ENCODE peak calls at places on chromosome 18, in six cellular contexts. M is T-helper 1 cell, D is mammary epithelial cell, S is EH, A is LoVo, H is NCI-H82. J is an unnamed sample.

GRCh38 chr18:76822510-76823165 is at the start of gene ZNF236:
- DNase-seq in M (peak), D (peak), S (peak), A (peak), H (peak), J (no peak)

GRCh38 chr18:33802955-33803354 is 224.9 kb downstream of the ASXL3 start:
- DNase-seq in M (no peak), D (no peak), S (no peak), A (no peak), H (peak), J (no peak)

GRCh38 chr18:68840554-68841263 is 42.8 kb downstream of the CCDC102B start:
- DNase-seq in M (no peak), D (peak), S (peak), A (no peak), H (no peak), J (peak)

GRCh38 chr18:13420969-13421686 is 202.6 kb downstream of the LDLRAD4 start:
- DNase-seq in M (no peak), D (no peak), S (no peak), A (no peak), H (no peak), J (no peak)

GRCh38 chr18:75625966-75626365 is 198.5 kb upstream of the SMIM21 start:
- DNase-seq in M (no peak), D (peak), S (peak), A (peak), H (no peak), J (no peak)

GRCh38 chr18:8662574-8663255 is 42.6 kb upstream of the MTCL1 start:
- DNase-seq in M (no peak), D (no peak), S (no peak), A (no peak), H (no peak), J (no peak)

GRCh38 chr18:72869786-72870185 is 2.0 kb upstream of the NETO1 start:
- DNase-seq in M (no peak), D (no peak), S (no peak), A (no peak), H (no peak), J (no peak)

GRCh38 chr18:39675358-39675757 is 2109.8 kb upstream of the CELF4 start:
- DNase-seq in M (no peak), D (no peak), S (peak), A (no peak), H (no peak), J (no peak)

GRCh38 chr18:42574871-42575270 is 540.6 kb downstream of the RIT2 start:
- DNase-seq in M (no peak), D (no peak), S (no peak), A (no peak), H (peak), J (no peak)

GRCh38 chr18:7452331-7452730 is 114.8 kb upstream of the PTPRM start:
- DNase-seq in M (no peak), D (peak), S (peak), A (no peak), H (peak), J (no peak)

GRCh38 chr18:46482831-46483230 is 174.2 kb downstream of the LOXHD1 start:
- DNase-seq in M (no peak), D (no peak), S (no peak), A (no peak), H (peak), J (no peak)

GRCh38 chr18:22800551-22800951 is 132.6 kb upstream of the RBBP8 start:
- DNase-seq in M (no peak), D (no peak), S (peak), A (no peak), H (no peak), J (no peak)

GRCh38 chr18:79681484-79682387 is 2.1 kb downstream of the CTDP1 start:
- DNase-seq in M (peak), D (peak), S (no peak), A (no peak), H (no peak), J (no peak)

GRCh38 chr18:46035701-46036680 is 36.1 kb downstream of the PSTPIP2 start:
- DNase-seq in M (no peak), D (peak), S (peak), A (no peak), H (no peak), J (no peak)

J was measured in brain pericyte.